ENCODE peak calls at places on chromosomes 5 and 9, in eight cellular contexts. U is NCI-H774; Y is coronary artery; G is DMS153; Z is stimulated activated CD4-positive, alpha-beta T cell treated with anti-CD3 and anti-CD28 coated beads, TNF-alpha, amount 100 ng/mL, for 48 hours; F is astrocyte of the spinal cord; R is NCI-H345; S is ACHN. X is an unnamed sample.

GRCh38 chr9:130137870-130138653 is 34.1 kb upstream of the NCS1 start:
- DNase-seq in S (peak), F (peak), Z (no peak), Y (no peak), U (no peak), R (no peak), G (no peak), X (peak)

GRCh38 chr9:23672121-23672520 is 153.9 kb downstream of the ELAVL2 start:
- DNase-seq in S (no peak), Z (no peak), R (no peak), Y (no peak), U (no peak), G (no peak), F (no peak), X (no peak)

GRCh38 chr9:16044116-16044881 is 491.5 kb downstream of the CCDC171 start:
- DNase-seq in R (no peak), G (no peak), Z (no peak), S (no peak), F (peak), U (no peak), Y (no peak), X (no peak)

GRCh38 chr5:157820593-157821252 is 38.2 kb downstream of the CLINT1 start:
- DNase-seq in G (no peak), U (no peak), S (peak), Z (no peak), Y (no peak), F (peak), R (peak), X (no peak)

GRCh38 chr5:56807698-56808097 is 7.7 kb upstream of the MAP3K1 start:
- DNase-seq in R (no peak), G (no peak), Z (no peak), Y (no peak), U (no peak), F (no peak), S (no peak), X (no peak)

GRCh38 chr5:107484261-107484660 is 186.5 kb downstream of the EFNA5 start:
- DNase-seq in S (no peak), G (no peak), Z (no peak), Y (no peak), R (no peak), U (no peak), F (no peak), X (no peak)

GRCh38 chr5:178206166-178207101 is 2.1 kb downstream of the HNRNPAB start:
- DNase-seq in Z (no peak), S (no peak), U (no peak), G (no peak), R (no peak), F (no peak), Y (peak), X (no peak)

GRCh38 chr5:56003179-56003578 is 8.4 kb upstream of the IL6ST start:
- DNase-seq in Y (no peak), Z (no peak), S (no peak), G (no peak), F (peak), R (no peak), U (no peak), X (peak)

GRCh38 chr5:82356808-82357671 is 78.9 kb upstream of the RPS23 start:
- DNase-seq in F (peak), Y (peak), S (peak), R (no peak), Z (peak), U (no peak), G (no peak), X (peak)

GRCh38 chr9:134488251-134488900 is 153.2 kb upstream of the COL5A1 start:
- DNase-seq in F (no peak), S (no peak), G (no peak), R (peak), Z (no peak), Y (peak), U (no peak), X (no peak)